ENCODE peak calls at places on chromosomes 7 and 10, in six cellular contexts. D, Z, W, U, V and N are unnamed samples.

GRCh38 chr7:79692015-79692414 is 238.5 kb upstream of the MAGI2 start:
- DNase-seq in Z (no peak), U (peak), D (peak), W (no peak), V (no peak), N (peak)

GRCh38 chr7:158042156-158042880 is 545.3 kb downstream of the PTPRN2 start:
- DNase-seq in U (no peak), D (no peak), Z (no peak), W (no peak), V (peak), N (no peak)

GRCh38 chr7:116354546-116355422 is 144.4 kb downstream of the TES start:
- DNase-seq in Z (peak), W (no peak), U (peak), V (peak), D (peak), N (peak)

GRCh38 chr7:2631924-2632716 is at the start of gene TTYH3:
- DNase-seq in W (no peak), Z (peak), V (peak), D (no peak), U (no peak), N (no peak)

GRCh38 chr10:88525371-88526079 is 57.6 kb downstream of the RNLS start:
- DNase-seq in D (peak), U (peak), W (no peak), Z (no peak), V (no peak), N (peak)

GRCh38 chr10:114271779-114272167 is 32.7 kb downstream of the VWA2 start:
- DNase-seq in D (peak), V (no peak), Z (peak), U (peak), W (no peak), N (peak)

GRCh38 chr7:33854951-33855350 is 50.4 kb upstream of the BMPER start:
- DNase-seq in V (no peak), U (peak), D (peak), W (no peak), Z (no peak), N (peak)

GRCh38 chr10:119654540-119654939 is 3.4 kb downstream of the BAG3 start:
- DNase-seq in Z (peak), W (no peak), V (peak), U (no peak), D (no peak), N (peak)

GRCh38 chr10:119281581-119282071 is 74.3 kb downstream of the GRK5 start:
- DNase-seq in Z (peak), U (peak), W (no peak), D (no peak), V (peak), N (peak)